ENCODE peak calls at places on chromosomes 1 and 21, in eight cellular contexts. J, Y, C, P, K, T, M and L are unnamed samples.

GRCh38 chr1:153849487-153850185 is 73.1 kb downstream of the GATAD2B start:
- DNase-seq in P (no peak), K (peak; percentile 11), M (peak; percentile 5), C (no peak), T (peak; percentile 64), Y (no peak), J (no peak), L (peak; percentile 8)

GRCh38 chr1:177928194-177928593 is 41.7 kb downstream of the SEC16B start:
- DNase-seq in Y (no peak), J (no peak), C (no peak), M (no peak), P (peak; percentile 33), T (no peak), K (no peak), L (no peak)

GRCh38 chr1:166136699-166137401 is 30.0 kb downstream of the FAM78B start:
- DNase-seq in K (no peak), C (no peak), M (no peak), J (no peak), P (no peak), T (no peak), Y (no peak), L (no peak)

GRCh38 chr21:26877015-26877414 is 31.8 kb upstream of the ADAMTS1 start:
- DNase-seq in Y (no peak), J (no peak), P (no peak), T (no peak), C (no peak), K (no peak), M (no peak), L (no peak)

GRCh38 chr1:58815069-58815679 is 31.3 kb upstream of the JUN start:
- DNase-seq in K (peak; percentile 45), M (peak; percentile 21), C (peak; percentile 95), P (peak; percentile 90), T (peak; percentile 83), Y (peak; percentile 29), J (peak; percentile 51), L (peak; percentile 34)

GRCh38 chr1:89523597-89524368 is 846 bp upstream of the LRRC8B start:
- DNase-seq in C (peak; percentile 78), J (peak; percentile 31), P (no peak), K (peak; percentile 50), Y (no peak), M (peak; percentile 60), T (peak; percentile 59), L (peak; percentile 52)

GRCh38 chr1:42175314-42176054 is 10.9 kb upstream of the GUCA2A start:
- DNase-seq in T (no peak), J (no peak), Y (no peak), M (no peak), K (no peak), C (no peak), P (no peak), L (no peak)

GRCh38 chr1:47555307-47555706 is 117.5 kb downstream of the FOXD2 start:
- DNase-seq in M (no peak), C (peak; percentile 56), Y (no peak), T (no peak), J (no peak), K (no peak), P (no peak), L (no peak)

GRCh38 chr1:166951050-166951449 is 24.3 kb downstream of the ILDR2 start:
- DNase-seq in M (no peak), C (no peak), P (no peak), J (no peak), T (no peak), Y (no peak), K (no peak), L (no peak)

GRCh38 chr21:43341349-43342163 is 85.4 kb downstream of the SIK1 start:
- DNase-seq in Y (no peak), M (no peak), T (no peak), C (no peak), J (no peak), K (no peak), P (no peak), L (no peak)

GRCh38 chr1:30900486-30900885 is 8.1 kb downstream of the SDC3 start:
- DNase-seq in Y (no peak), K (no peak), P (no peak), T (no peak), J (no peak), C (no peak), M (no peak), L (no peak)

GRCh38 chr1:66502084-66502483 is 31.9 kb upstream of the SGIP1 start:
- DNase-seq in C (no peak), Y (no peak), T (no peak), K (no peak), P (no peak), M (no peak), J (no peak), L (no peak)

GRCh38 chr1:115114308-115114707 is 25.0 kb upstream of the TSPAN2 start:
- DNase-seq in T (no peak), C (peak; percentile 53), Y (no peak), P (no peak), J (no peak), M (no peak), K (no peak), L (no peak)

GRCh38 chr1:215625949-215626348 is 58.8 kb downstream of the KCTD3 start:
- DNase-seq in T (no peak), C (no peak), P (no peak), K (no peak), Y (no peak), M (no peak), J (no peak), L (no peak)